ENCODE peak calls at places on chromosomes 6 and 20, in eight cellular contexts. G is stimulated activated CD8-positive, alpha-beta memory T cell treated with anti-CD3 and anti-CD28 coated beads, Interleukin-2, amount 100 ng/mL, for 48 hours; M is fibroblast of lung; V is EH; U is AG10803; H is activated T-cell treated with anti-CD3 and anti-CD28 coated beads, Interleukin-2, amount 50 U/mL, for 72 hours; K is HL-60; E is Daoy. Q is an unnamed sample.

GRCh38 chr20:62010551-62011402 is 54.9 kb downstream of the TAF4 start:
- DNase-seq in G (peak), M (peak), V (peak), U (peak), H (peak), K (peak), E (peak), Q (peak)

GRCh38 chr20:47146703-47147102 is 209.8 kb downstream of the ZMYND8 start:
- DNase-seq in G (no peak), M (peak), V (peak), U (peak), H (no peak), K (no peak), E (peak), Q (peak)

GRCh38 chr6:130143709-130144108 is 79.0 kb downstream of the SAMD3 start:
- DNase-seq in G (no peak), M (peak), V (peak), U (peak), H (no peak), K (no peak), E (no peak), Q (peak)

GRCh38 chr20:43068482-43068881 is 121.2 kb downstream of the PTPRT start:
- DNase-seq in G (no peak), M (no peak), V (no peak), U (no peak), H (no peak), K (no peak), E (no peak), Q (no peak)

GRCh38 chr6:152380351-152380767 is 256.8 kb downstream of the SYNE1 start:
- DNase-seq in G (no peak), M (peak), V (peak), U (peak), H (no peak), K (no peak), E (peak), Q (peak)

GRCh38 chr6:150924808-150925654 is 59.5 kb downstream of the MTHFD1L start:
- DNase-seq in G (no peak), M (peak), V (peak), U (peak), H (no peak), K (no peak), E (no peak), Q (peak)

GRCh38 chr6:46407785-46408530 is 83.3 kb downstream of the RCAN2 start:
- DNase-seq in G (no peak), M (no peak), V (no peak), U (peak), H (no peak), K (no peak), E (no peak), Q (no peak)

GRCh38 chr6:37130704-37131103 is 39.2 kb upstream of the PIM1 start:
- DNase-seq in G (no peak), M (peak), V (peak), U (peak), H (no peak), K (peak), E (peak), Q (peak)

GRCh38 chr6:70520575-70520974 is 46.2 kb upstream of the SDHAF4 start:
- DNase-seq in G (no peak), M (peak), V (peak), U (peak), H (no peak), K (no peak), E (peak), Q (peak)

GRCh38 chr20:11776687-11777086 is 141.0 kb upstream of the BTBD3 start:
- DNase-seq in G (no peak), M (no peak), V (peak), U (peak), H (no peak), K (no peak), E (no peak), Q (no peak)

GRCh38 chr20:37543828-37544227 is 16.2 kb upstream of the BLCAP start:
- DNase-seq in G (no peak), M (peak), V (peak), U (peak), H (no peak), K (no peak), E (peak), Q (peak)

GRCh38 chr6:119587537-119587936 is 238.0 kb upstream of the MAN1A1 start:
- DNase-seq in G (no peak), M (peak), V (peak), U (peak), H (no peak), K (no peak), E (peak), Q (peak)

GRCh38 chr6:12527339-12527738 is 189.2 kb upstream of the PHACTR1 start:
- DNase-seq in G (no peak), M (peak), V (peak), U (peak), H (no peak), K (no peak), E (no peak), Q (no peak)

GRCh38 chr6:111979633-111980032 is 74.3 kb upstream of the CCN6 start:
- DNase-seq in G (no peak), M (no peak), V (no peak), U (no peak), H (no peak), K (no peak), E (no peak), Q (no peak)

GRCh38 chr6:90216081-90216977 is 80.3 kb downstream of the BACH2 start:
- DNase-seq in G (no peak), M (peak), V (peak), U (peak), H (no peak), K (peak), E (peak), Q (peak)

GRCh38 chr6:157962601-157963084 is 19.0 kb upstream of the SYNJ2 start:
- DNase-seq in G (no peak), M (peak), V (no peak), U (no peak), H (no peak), K (no peak), E (peak), Q (peak)

GRCh38 chr20:47981242-47981641 is 196.0 kb upstream of the SULF2 start:
- DNase-seq in G (no peak), M (no peak), V (no peak), U (no peak), H (no peak), K (no peak), E (no peak), Q (no peak)

GRCh38 chr6:115668781-115669180 is 391.9 kb downstream of the FRK start:
- DNase-seq in G (no peak), M (no peak), V (no peak), U (no peak), H (no peak), K (no peak), E (no peak), Q (no peak)

Q was measured in foreskin fibroblast.